ENCODE peak calls at places on chromosomes 6 and 20, in six cellular contexts. D is activated CD8-positive, alpha-beta memory T cell treated with anti-CD3 and anti-CD28 coated beads, Interleukin-2, amount 50 U/mL, for 4 hours; J is ecto neural progenitor cell; B is nephron progenitor cell; A is keratinocyte; Z is CD4-positive, alpha-beta T cell. P is an unnamed sample.
A peak's percentile ranks its signal among the peaks of the same experiment; 100 is the strongest.

GRCh38 chr20:56722042-56722441 is 92.9 kb downstream of the TFAP2C start:
- DNase-seq in D (no peak), J (no peak), B (no peak), A (no peak), Z (no peak), P (peak; percentile 52)

GRCh38 chr6:113364781-113365545 is 492.2 kb upstream of the MARCKS start:
- DNase-seq in D (no peak), J (no peak), B (no peak), A (no peak), Z (no peak), P (no peak)

GRCh38 chr6:133977983-133978895 is 25.2 kb downstream of the TBPL1 start:
- DNase-seq in D (no peak), J (no peak), B (no peak), A (no peak), Z (no peak), P (no peak)

GRCh38 chr6:76835289-76835688 is 628.0 kb downstream of the HTR1B start:
- DNase-seq in D (no peak), J (no peak), B (no peak), A (no peak), Z (no peak), P (no peak)

GRCh38 chr6:71099649-71100048 is 142.8 kb upstream of the B3GAT2 start:
- DNase-seq in D (no peak), J (no peak), B (no peak), A (no peak), Z (no peak), P (no peak)

GRCh38 chr6:118810420-118811027 is 83.4 kb upstream of the ASF1A start:
- DNase-seq in D (peak; percentile 67), J (no peak), B (no peak), A (no peak), Z (peak; percentile 53), P (no peak)

GRCh38 chr6:47405273-47405672 is 72.3 kb upstream of the CD2AP start:
- DNase-seq in D (no peak), J (no peak), B (no peak), A (no peak), Z (no peak), P (no peak)

GRCh38 chr20:51636123-51636522 is 93.6 kb upstream of the NFATC2 start:
- DNase-seq in D (no peak), J (no peak), B (no peak), A (no peak), Z (no peak), P (no peak)

GRCh38 chr6:8335896-8336295 is 99.4 kb downstream of the SLC35B3 start:
- DNase-seq in D (no peak), J (no peak), B (no peak), A (no peak), Z (no peak), P (no peak)

GRCh38 chr20:45552456-45552855 is 5.3 kb upstream of the EPPIN start:
- DNase-seq in D (no peak), J (no peak), B (no peak), A (no peak), Z (no peak), P (no peak)

P was measured in CD14-positive monocyte.